ENCODE peak calls at places on chromosomes 11 and 22, in five cellular contexts. One of them, this sample, is unnamed.

GRCh38 chr11:117606211-117606610 is 190.8 kb downstream of the DSCAML1 start:
- DNase-seq in IMR-90: no peak
- DNase-seq in psoas muscle: no peak
- DNase-seq in LoVo: no peak
- DNase-seq in stimulated activated CD4-positive, alpha-beta T cell treated with anti-CD3 and anti-CD28 coated beads, Interleukin-4, amount 100 ng/mL, for 1 hour: no peak
- DNase-seq in this sample: no peak

GRCh38 chr11:1235615-1236315 is 12.9 kb downstream of the MUC5B start:
- DNase-seq in LoVo: no peak
- DNase-seq in IMR-90: no peak
- DNase-seq in stimulated activated CD4-positive, alpha-beta T cell treated with anti-CD3 and anti-CD28 coated beads, Interleukin-4, amount 100 ng/mL, for 1 hour: no peak
- DNase-seq in psoas muscle: peak; percentile 42
- DNase-seq in this sample: no peak

GRCh38 chr11:65362320-65362931 is 7.9 kb downstream of the TIGD3 start:
- DNase-seq in psoas muscle: no peak
- DNase-seq in LoVo: no peak
- DNase-seq in IMR-90: no peak
- DNase-seq in stimulated activated CD4-positive, alpha-beta T cell treated with anti-CD3 and anti-CD28 coated beads, Interleukin-4, amount 100 ng/mL, for 1 hour: no peak
- DNase-seq in this sample: no peak

GRCh38 chr11:72668645-72669347 is 5.4 kb downstream of the PDE2A start:
- DNase-seq in stimulated activated CD4-positive, alpha-beta T cell treated with anti-CD3 and anti-CD28 coated beads, Interleukin-4, amount 100 ng/mL, for 1 hour: no peak
- DNase-seq in psoas muscle: no peak
- DNase-seq in LoVo: no peak
- DNase-seq in IMR-90: no peak
- DNase-seq in this sample: no peak

GRCh38 chr11:124740277-124740882 is 638 bp downstream of the NRGN start:
- DNase-seq in IMR-90: no peak
- DNase-seq in stimulated activated CD4-positive, alpha-beta T cell treated with anti-CD3 and anti-CD28 coated beads, Interleukin-4, amount 100 ng/mL, for 1 hour: peak; percentile 58
- DNase-seq in psoas muscle: no peak
- DNase-seq in LoVo: peak; percentile 22
- DNase-seq in this sample: no peak

GRCh38 chr11:68121067-68121899 is at the start of gene CHKA:
- DNase-seq in stimulated activated CD4-positive, alpha-beta T cell treated with anti-CD3 and anti-CD28 coated beads, Interleukin-4, amount 100 ng/mL, for 1 hour: peak; percentile 90
- DNase-seq in LoVo: peak; percentile 95
- DNase-seq in psoas muscle: peak; percentile 97
- DNase-seq in IMR-90: peak; percentile 82
- DNase-seq in this sample: peak; percentile 64

GRCh38 chr22:46104881-46105493 is 45.3 kb upstream of the PPARA start:
- DNase-seq in LoVo: no peak
- DNase-seq in stimulated activated CD4-positive, alpha-beta T cell treated with anti-CD3 and anti-CD28 coated beads, Interleukin-4, amount 100 ng/mL, for 1 hour: no peak
- DNase-seq in IMR-90: no peak
- DNase-seq in psoas muscle: no peak
- DNase-seq in this sample: no peak

GRCh38 chr11:72988796-72989195 is 153.3 kb downstream of the FCHSD2 start:
- DNase-seq in stimulated activated CD4-positive, alpha-beta T cell treated with anti-CD3 and anti-CD28 coated beads, Interleukin-4, amount 100 ng/mL, for 1 hour: no peak
- DNase-seq in psoas muscle: no peak
- DNase-seq in IMR-90: no peak
- DNase-seq in LoVo: no peak
- DNase-seq in this sample: no peak

GRCh38 chr22:49767355-49768062 is 60.2 kb downstream of the BRD1 start:
- DNase-seq in stimulated activated CD4-positive, alpha-beta T cell treated with anti-CD3 and anti-CD28 coated beads, Interleukin-4, amount 100 ng/mL, for 1 hour: no peak
- DNase-seq in LoVo: peak; percentile 60
- DNase-seq in psoas muscle: peak; percentile 52
- DNase-seq in IMR-90: peak; percentile 57
- DNase-seq in this sample: peak; percentile 42

GRCh38 chr11:134503596-134503995 is 91.6 kb upstream of the B3GAT1 start:
- DNase-seq in stimulated activated CD4-positive, alpha-beta T cell treated with anti-CD3 and anti-CD28 coated beads, Interleukin-4, amount 100 ng/mL, for 1 hour: no peak
- DNase-seq in LoVo: no peak
- DNase-seq in psoas muscle: no peak
- DNase-seq in IMR-90: no peak
- DNase-seq in this sample: no peak

GRCh38 chr11:105878510-105878909 is 143.5 kb downstream of the MSANTD4 start:
- DNase-seq in LoVo: no peak
- DNase-seq in IMR-90: no peak
- DNase-seq in stimulated activated CD4-positive, alpha-beta T cell treated with anti-CD3 and anti-CD28 coated beads, Interleukin-4, amount 100 ng/mL, for 1 hour: no peak
- DNase-seq in psoas muscle: no peak
- DNase-seq in this sample: no peak

GRCh38 chr22:28674121-28674563 is 5.5 kb downstream of the TTC28 start:
- DNase-seq in psoas muscle: no peak
- DNase-seq in LoVo: no peak
- DNase-seq in IMR-90: peak; percentile 43
- DNase-seq in stimulated activated CD4-positive, alpha-beta T cell treated with anti-CD3 and anti-CD28 coated beads, Interleukin-4, amount 100 ng/mL, for 1 hour: no peak
- DNase-seq in this sample: no peak

GRCh38 chr11:2884424-2884815 is 1.2 kb downstream of the CDKN1C start:
- DNase-seq in psoas muscle: peak; percentile 78
- DNase-seq in IMR-90: no peak
- DNase-seq in stimulated activated CD4-positive, alpha-beta T cell treated with anti-CD3 and anti-CD28 coated beads, Interleukin-4, amount 100 ng/mL, for 1 hour: no peak
- DNase-seq in LoVo: peak; percentile 7
- DNase-seq in this sample: no peak

GRCh38 chr11:57230316-57230715 is 6.7 kb downstream of the APLNR start:
- DNase-seq in IMR-90: no peak
- DNase-seq in LoVo: no peak
- DNase-seq in stimulated activated CD4-positive, alpha-beta T cell treated with anti-CD3 and anti-CD28 coated beads, Interleukin-4, amount 100 ng/mL, for 1 hour: no peak
- DNase-seq in psoas muscle: no peak
- DNase-seq in this sample: no peak

GRCh38 chr11:117126223-117126965 is 17.7 kb upstream of the PAFAH1B2 start:
- DNase-seq in IMR-90: no peak
- DNase-seq in LoVo: no peak
- DNase-seq in stimulated activated CD4-positive, alpha-beta T cell treated with anti-CD3 and anti-CD28 coated beads, Interleukin-4, amount 100 ng/mL, for 1 hour: no peak
- DNase-seq in psoas muscle: no peak
- DNase-seq in this sample: no peak

GRCh38 chr22:37639070-37639760 is at the start of gene SH3BP1:
- DNase-seq in psoas muscle: peak; percentile 72
- DNase-seq in IMR-90: no peak
- DNase-seq in LoVo: peak; percentile 35
- DNase-seq in stimulated activated CD4-positive, alpha-beta T cell treated with anti-CD3 and anti-CD28 coated beads, Interleukin-4, amount 100 ng/mL, for 1 hour: peak; percentile 63
- DNase-seq in this sample: no peak

GRCh38 chr11:119625206-119625988 is 103.6 kb downstream of the NECTIN1 start:
- DNase-seq in LoVo: no peak
- DNase-seq in psoas muscle: peak; percentile 51
- DNase-seq in stimulated activated CD4-positive, alpha-beta T cell treated with anti-CD3 and anti-CD28 coated beads, Interleukin-4, amount 100 ng/mL, for 1 hour: no peak
- DNase-seq in IMR-90: no peak
- DNase-seq in this sample: no peak

GRCh38 chr11:103295704-103296103 is 186.5 kb downstream of the DYNC2H1 start:
- DNase-seq in LoVo: no peak
- DNase-seq in psoas muscle: no peak
- DNase-seq in IMR-90: no peak
- DNase-seq in stimulated activated CD4-positive, alpha-beta T cell treated with anti-CD3 and anti-CD28 coated beads, Interleukin-4, amount 100 ng/mL, for 1 hour: no peak
- DNase-seq in this sample: peak; percentile 32

GRCh38 chr11:108518581-108518980 is 20.4 kb upstream of the POGLUT3 start:
- DNase-seq in IMR-90: no peak
- DNase-seq in stimulated activated CD4-positive, alpha-beta T cell treated with anti-CD3 and anti-CD28 coated beads, Interleukin-4, amount 100 ng/mL, for 1 hour: no peak
- DNase-seq in psoas muscle: no peak
- DNase-seq in LoVo: no peak
- DNase-seq in this sample: no peak

GRCh38 chr22:22520020-22520656 is at the start of gene ZNF280A:
- DNase-seq in psoas muscle: peak; percentile 56
- DNase-seq in IMR-90: no peak
- DNase-seq in LoVo: peak; percentile 12
- DNase-seq in stimulated activated CD4-positive, alpha-beta T cell treated with anti-CD3 and anti-CD28 coated beads, Interleukin-4, amount 100 ng/mL, for 1 hour: no peak
- DNase-seq in this sample: peak; percentile 51

GRCh38 chr11:50098186-50098725 is 65.6 kb downstream of the OR4C45 start:
- DNase-seq in psoas muscle: no peak
- DNase-seq in LoVo: no peak
- DNase-seq in IMR-90: no peak
- DNase-seq in stimulated activated CD4-positive, alpha-beta T cell treated with anti-CD3 and anti-CD28 coated beads, Interleukin-4, amount 100 ng/mL, for 1 hour: no peak
- DNase-seq in this sample: no peak

GRCh38 chr11:96384156-96384555 is 5.6 kb downstream of the CCDC82 start:
- DNase-seq in IMR-90: no peak
- DNase-seq in stimulated activated CD4-positive, alpha-beta T cell treated with anti-CD3 and anti-CD28 coated beads, Interleukin-4, amount 100 ng/mL, for 1 hour: no peak
- DNase-seq in psoas muscle: no peak
- DNase-seq in LoVo: no peak
- DNase-seq in this sample: no peak

GRCh38 chr11:101436511-101437142 is 147.2 kb downstream of the TRPC6 start:
- DNase-seq in stimulated activated CD4-positive, alpha-beta T cell treated with anti-CD3 and anti-CD28 coated beads, Interleukin-4, amount 100 ng/mL, for 1 hour: no peak
- DNase-seq in LoVo: peak; percentile 34
- DNase-seq in IMR-90: peak; percentile 49
- DNase-seq in psoas muscle: no peak
- DNase-seq in this sample: peak; percentile 46

GRCh38 chr11:116244425-116244824 is 528.4 kb downstream of the BUD13 start:
- DNase-seq in IMR-90: no peak
- DNase-seq in stimulated activated CD4-positive, alpha-beta T cell treated with anti-CD3 and anti-CD28 coated beads, Interleukin-4, amount 100 ng/mL, for 1 hour: no peak
- DNase-seq in psoas muscle: no peak
- DNase-seq in LoVo: no peak
- DNase-seq in this sample: no peak

GRCh38 chr22:30868663-30869385 is 99.8 kb downstream of the MORC2 start:
- DNase-seq in LoVo: no peak
- DNase-seq in psoas muscle: peak; percentile 46
- DNase-seq in IMR-90: peak; percentile 75
- DNase-seq in stimulated activated CD4-positive, alpha-beta T cell treated with anti-CD3 and anti-CD28 coated beads, Interleukin-4, amount 100 ng/mL, for 1 hour: no peak
- DNase-seq in this sample: no peak

GRCh38 chr22:28799834-28800307 is 498 bp downstream of the XBP1 start:
- DNase-seq in stimulated activated CD4-positive, alpha-beta T cell treated with anti-CD3 and anti-CD28 coated beads, Interleukin-4, amount 100 ng/mL, for 1 hour: no peak
- DNase-seq in LoVo: peak; percentile 47
- DNase-seq in psoas muscle: peak; percentile 85
- DNase-seq in IMR-90: peak; percentile 54
- DNase-seq in this sample: no peak

GRCh38 chr11:120219157-120219934 is 8.5 kb downstream of the OAF start:
- DNase-seq in stimulated activated CD4-positive, alpha-beta T cell treated with anti-CD3 and anti-CD28 coated beads, Interleukin-4, amount 100 ng/mL, for 1 hour: no peak
- DNase-seq in psoas muscle: no peak
- DNase-seq in IMR-90: no peak
- DNase-seq in LoVo: no peak
- DNase-seq in this sample: no peak

GRCh38 chr22:17109113-17109865 is 11.9 kb downstream of the TMEM121B start:
- DNase-seq in stimulated activated CD4-positive, alpha-beta T cell treated with anti-CD3 and anti-CD28 coated beads, Interleukin-4, amount 100 ng/mL, for 1 hour: no peak
- DNase-seq in LoVo: no peak
- DNase-seq in IMR-90: no peak
- DNase-seq in psoas muscle: no peak
- DNase-seq in this sample: no peak

GRCh38 chr11:126304457-126305072 is 705 bp downstream of the DCPS start:
- DNase-seq in psoas muscle: no peak
- DNase-seq in stimulated activated CD4-positive, alpha-beta T cell treated with anti-CD3 and anti-CD28 coated beads, Interleukin-4, amount 100 ng/mL, for 1 hour: no peak
- DNase-seq in LoVo: no peak
- DNase-seq in IMR-90: no peak
- DNase-seq in this sample: no peak

GRCh38 chr11:73143126-73143838 is 1.2 kb upstream of the FCHSD2 start:
- DNase-seq in IMR-90: peak; percentile 58
- DNase-seq in LoVo: no peak
- DNase-seq in stimulated activated CD4-positive, alpha-beta T cell treated with anti-CD3 and anti-CD28 coated beads, Interleukin-4, amount 100 ng/mL, for 1 hour: no peak
- DNase-seq in psoas muscle: no peak
- DNase-seq in this sample: no peak

GRCh38 chr11:2794947-2795346 is 90.6 kb downstream of the CDKN1C start:
- DNase-seq in IMR-90: no peak
- DNase-seq in psoas muscle: peak; percentile 39
- DNase-seq in LoVo: no peak
- DNase-seq in stimulated activated CD4-positive, alpha-beta T cell treated with anti-CD3 and anti-CD28 coated beads, Interleukin-4, amount 100 ng/mL, for 1 hour: peak; percentile 1
- DNase-seq in this sample: no peak

GRCh38 chr11:61897387-61898246 is 6.3 kb upstream of the FADS3 start:
- DNase-seq in psoas muscle: peak; percentile 86
- DNase-seq in stimulated activated CD4-positive, alpha-beta T cell treated with anti-CD3 and anti-CD28 coated beads, Interleukin-4, amount 100 ng/mL, for 1 hour: peak; percentile 79
- DNase-seq in IMR-90: peak; percentile 53
- DNase-seq in LoVo: peak; percentile 43
- DNase-seq in this sample: no peak

GRCh38 chr11:43930868-43931716 is 11.3 kb upstream of the C11orf96 start:
- DNase-seq in LoVo: no peak
- DNase-seq in IMR-90: peak; percentile 42
- DNase-seq in stimulated activated CD4-positive, alpha-beta T cell treated with anti-CD3 and anti-CD28 coated beads, Interleukin-4, amount 100 ng/mL, for 1 hour: no peak
- DNase-seq in psoas muscle: no peak
- DNase-seq in this sample: no peak

GRCh38 chr22:19062909-19063308 is 59.3 kb downstream of the DGCR2 start:
- DNase-seq in LoVo: no peak
- DNase-seq in IMR-90: no peak
- DNase-seq in stimulated activated CD4-positive, alpha-beta T cell treated with anti-CD3 and anti-CD28 coated beads, Interleukin-4, amount 100 ng/mL, for 1 hour: no peak
- DNase-seq in psoas muscle: no peak
- DNase-seq in this sample: no peak

GRCh38 chr22:19382240-19382639 is 49.3 kb downstream of the HIRA start:
- DNase-seq in stimulated activated CD4-positive, alpha-beta T cell treated with anti-CD3 and anti-CD28 coated beads, Interleukin-4, amount 100 ng/mL, for 1 hour: no peak
- DNase-seq in psoas muscle: no peak
- DNase-seq in LoVo: no peak
- DNase-seq in IMR-90: no peak
- DNase-seq in this sample: no peak

GRCh38 chr11:65524747-65525658 is at the start of gene SCYL1:
- DNase-seq in stimulated activated CD4-positive, alpha-beta T cell treated with anti-CD3 and anti-CD28 coated beads, Interleukin-4, amount 100 ng/mL, for 1 hour: peak; percentile 78
- DNase-seq in LoVo: peak; percentile 79
- DNase-seq in psoas muscle: peak; percentile 90
- DNase-seq in IMR-90: peak; percentile 79
- DNase-seq in this sample: no peak

GRCh38 chr11:12674936-12675696 is 895 bp downstream of the TEAD1 start:
- DNase-seq in IMR-90: no peak
- DNase-seq in LoVo: no peak
- DNase-seq in psoas muscle: peak; percentile 65
- DNase-seq in stimulated activated CD4-positive, alpha-beta T cell treated with anti-CD3 and anti-CD28 coated beads, Interleukin-4, amount 100 ng/mL, for 1 hour: peak; percentile 9
- DNase-seq in this sample: no peak

GRCh38 chr11:102214623-102215022 is 102.7 kb upstream of the BIRC3 start:
- DNase-seq in IMR-90: no peak
- DNase-seq in LoVo: no peak
- DNase-seq in psoas muscle: no peak
- DNase-seq in stimulated activated CD4-positive, alpha-beta T cell treated with anti-CD3 and anti-CD28 coated beads, Interleukin-4, amount 100 ng/mL, for 1 hour: no peak
- DNase-seq in this sample: no peak